ENCODE peak calls at places on chromosomes 13 and 19, in eight cellular contexts. Y is breast epithelium; T is GM18507; Z is HFF-Myc; W is naive thymus-derived CD8-positive, alpha-beta T cell; P is omental fat pad; F is NCI-H2081; C is HFFc6. G is an unnamed sample.

GRCh38 chr13:105848494-105848893 is 687.0 kb downstream of the EFNB2 start:
- DNase-seq in C (no peak), Y (no peak), T (no peak), P (no peak), W (no peak), Z (no peak), F (no peak), G (no peak)

GRCh38 chr13:62321139-62321538 is 905.5 kb upstream of the PCDH20 start:
- DNase-seq in T (no peak), Z (no peak), P (no peak), F (no peak), W (no peak), Y (no peak), C (no peak), G (no peak)

GRCh38 chr19:35202722-35203674 is 25.5 kb downstream of the FAM187B start:
- DNase-seq in Y (no peak), P (no peak), W (no peak), C (no peak), F (no peak), Z (no peak), T (no peak), G (peak; percentile 53)

GRCh38 chr19:2770055-2771013 is 12.7 kb downstream of the SGTA start:
- DNase-seq in C (no peak), T (no peak), F (no peak), P (no peak), Z (no peak), Y (peak; percentile 35), W (no peak), G (no peak)

GRCh38 chr13:30900952-30901749 is 4.9 kb upstream of the MEDAG start:
- DNase-seq in P (no peak), T (no peak), C (no peak), Y (no peak), F (no peak), Z (no peak), W (no peak), G (peak; percentile 1)

GRCh38 chr19:35644987-35645679 is 3.0 kb upstream of the COX6B1 start:
- DNase-seq in C (no peak), F (peak; percentile 46), Y (peak; percentile 58), Z (no peak), T (no peak), W (peak; percentile 56), P (peak; percentile 79), G (peak; percentile 95)

GRCh38 chr13:38045278-38046048 is 175.9 kb upstream of the TRPC4 start:
- DNase-seq in W (no peak), F (peak; percentile 54), Y (no peak), P (no peak), Z (peak; percentile 17), C (peak; percentile 30), T (no peak), G (no peak)

GRCh38 chr13:35496761-35497386 is 20.4 kb upstream of the MAB21L1 start:
- DNase-seq in T (no peak), W (no peak), Y (no peak), Z (no peak), C (no peak), P (no peak), F (no peak), G (no peak)

GRCh38 chr19:55486971-55487883 is 1.0 kb upstream of the SSC5D start:
- DNase-seq in C (peak; percentile 99), F (no peak), W (no peak), P (peak; percentile 65), Z (peak; percentile 71), Y (peak; percentile 68), T (no peak), G (no peak)

GRCh38 chr19:15636026-15636425 is 4.7 kb upstream of the CYP4F3 start:
- DNase-seq in W (no peak), Z (no peak), C (no peak), F (no peak), T (no peak), P (no peak), Y (no peak), G (no peak)

GRCh38 chr13:109146912-109147624 is 517.7 kb downstream of the MYO16 start:
- DNase-seq in Z (peak; percentile 69), F (no peak), T (no peak), P (no peak), C (peak; percentile 89), Y (no peak), W (no peak), G (no peak)

GRCh38 chr19:38695319-38695683 is 47.9 kb downstream of the ACTN4 start:
- DNase-seq in C (no peak), Z (no peak), P (no peak), Y (no peak), W (no peak), F (no peak), T (no peak), G (no peak)

GRCh38 chr19:14978377-14978776 is 1.3 kb downstream of the SLC1A6 start:
- DNase-seq in F (no peak), C (no peak), Z (no peak), Y (no peak), T (no peak), P (no peak), W (no peak), G (no peak)

GRCh38 chr19:21824679-21825078 is 11.3 kb downstream of the ZNF43 start:
- DNase-seq in T (no peak), P (no peak), C (no peak), Y (no peak), W (no peak), Z (no peak), F (no peak), G (no peak)

GRCh38 chr13:95362666-95363065 is 61.4 kb upstream of the ABCC4 start:
- DNase-seq in T (no peak), C (no peak), Y (no peak), F (no peak), W (no peak), P (no peak), Z (no peak), G (no peak)

GRCh38 chr13:41107584-41108014 is 25.0 kb downstream of the KBTBD6 start:
- DNase-seq in Z (no peak), F (no peak), W (no peak), C (no peak), P (no peak), Y (no peak), T (no peak), G (no peak)

GRCh38 chr19:4197625-4198466 is 15.4 kb downstream of the ANKRD24 start:
- DNase-seq in Y (no peak), T (no peak), F (no peak), W (no peak), C (no peak), Z (no peak), P (no peak), G (no peak)

GRCh38 chr13:50993371-50993770 is 83.8 kb downstream of the RNASEH2B start:
- DNase-seq in Z (no peak), C (no peak), T (no peak), Y (no peak), F (no peak), P (no peak), W (no peak), G (no peak)

GRCh38 chr19:47143322-47144073 is 12.9 kb downstream of the SAE1 start:
- DNase-seq in P (no peak), F (no peak), W (no peak), T (no peak), C (no peak), Y (no peak), Z (no peak), G (no peak)

GRCh38 chr19:38759590-38760003 is 13.7 kb downstream of the LGALS7 start:
- DNase-seq in P (no peak), W (no peak), C (no peak), T (no peak), Y (peak; percentile 39), Z (no peak), F (no peak), G (no peak)

GRCh38 chr13:113920606-113921306 is 53.1 kb downstream of the C13orf46 start:
- DNase-seq in Z (no peak), Y (peak; percentile 15), W (peak; percentile 6), F (no peak), C (no peak), T (no peak), P (peak; percentile 20), G (no peak)

GRCh38 chr19:3983936-3984583 is 1.2 kb downstream of the EEF2 start:
- DNase-seq in F (peak; percentile 43), T (no peak), Z (no peak), W (no peak), C (no peak), Y (peak; percentile 47), P (no peak), G (no peak)

GRCh38 chr13:110108348-110109139 is 198.4 kb downstream of the COL4A1 start:
- DNase-seq in Y (peak; percentile 74), F (peak; percentile 63), C (peak; percentile 83), Z (peak; percentile 70), P (no peak), T (no peak), W (no peak), G (peak; percentile 93)

GRCh38 chr13:43787518-43787891 is 733 bp upstream of the ENOX1 start:
- DNase-seq in W (no peak), Y (no peak), C (no peak), P (no peak), F (peak; percentile 26), Z (no peak), T (no peak), G (no peak)

GRCh38 chr19:29628661-29629385 is 22.7 kb downstream of the POP4 start:
- DNase-seq in C (no peak), P (no peak), T (no peak), Z (no peak), W (no peak), F (no peak), Y (no peak), G (no peak)

GRCh38 chr19:10747271-10747670 is 29.4 kb downstream of the DNM2 start:
- DNase-seq in Y (no peak), P (no peak), F (no peak), W (no peak), Z (no peak), T (no peak), C (no peak), G (no peak)

GRCh38 chr13:78655007-78655406 is 3.9 kb downstream of the OBI1 start:
- DNase-seq in F (no peak), P (no peak), Z (no peak), C (no peak), T (no peak), Y (no peak), W (no peak), G (no peak)

GRCh38 chr19:21023901-21024300 is 3.4 kb downstream of the ZNF430 start:
- DNase-seq in F (no peak), P (no peak), Y (no peak), Z (no peak), T (no peak), W (no peak), C (peak; percentile 68), G (no peak)

GRCh38 chr13:19959141-19959830 is 759 bp downstream of the ZMYM2 start:
- DNase-seq in P (peak; percentile 31), C (peak; percentile 24), Y (peak; percentile 30), W (peak; percentile 70), F (peak; percentile 44), Z (no peak), T (no peak), G (no peak)

GRCh38 chr19:8305798-8306197 is 2.4 kb downstream of the CD320 start:
- DNase-seq in T (no peak), W (no peak), Z (no peak), Y (no peak), P (no peak), F (no peak), C (peak; percentile 0), G (no peak)

GRCh38 chr13:105573134-105573533 is 962.3 kb downstream of the EFNB2 start:
- DNase-seq in Z (no peak), C (no peak), Y (no peak), F (no peak), T (no peak), W (no peak), P (no peak), G (no peak)

GRCh38 chr13:74466015-74466414 is 331.8 kb upstream of the KLF12 start:
- DNase-seq in T (no peak), Y (no peak), W (no peak), P (no peak), C (no peak), Z (no peak), F (peak; percentile 1), G (no peak)

G was measured in esophagus muscularis mucosa.